ENCODE peak calls at places on chromosome 15, in four cellular contexts. F, N, H and R are unnamed samples.

GRCh38 chr15:65666257-65666656 is 44.5 kb downstream of the SLC24A1 start:
- DNase-seq in N (no peak), F (no peak), H (no peak), R (no peak)

GRCh38 chr15:26641144-26641543 is 131.7 kb downstream of the GABRB3 start:
- DNase-seq in N (no peak), F (no peak), H (no peak), R (no peak)

GRCh38 chr15:75237316-75237982 is 20.7 kb upstream of the GOLGA6C start:
- DNase-seq in N (peak; percentile 36), F (no peak), H (no peak), R (no peak)

GRCh38 chr15:96054606-96055005 is 275.9 kb upstream of the NR2F2 start:
- DNase-seq in F (no peak), H (no peak), N (no peak), R (no peak)

GRCh38 chr15:78058401-78058935 is 19.0 kb downstream of the TBC1D2B start:
- DNase-seq in H (no peak), F (no peak), N (no peak), R (no peak)

GRCh38 chr15:85289677-85290365 is 90.6 kb upstream of the AKAP13 start:
- DNase-seq in H (peak; percentile 13), N (no peak), F (no peak), R (no peak)

GRCh38 chr15:50162988-50163718 is 18.8 kb upstream of the SLC27A2 start:
- DNase-seq in H (peak; percentile 56), N (no peak), F (no peak), R (no peak)

GRCh38 chr15:43492266-43492665 is 690 bp downstream of the TP53BP1 start:
- DNase-seq in H (no peak), N (no peak), F (no peak), R (no peak)

GRCh38 chr15:46442901-46443590 is 808.2 kb downstream of the SQOR start:
- DNase-seq in H (no peak), N (no peak), F (no peak), R (no peak)

GRCh38 chr15:77144028-77144427 is 73.1 kb upstream of the TSPAN3 start:
- DNase-seq in F (no peak), N (no peak), H (no peak), R (no peak)

GRCh38 chr15:90064931-90065681 is 37.2 kb downstream of the IDH2 start:
- DNase-seq in F (no peak), N (no peak), H (no peak), R (no peak)

GRCh38 chr15:55991841-55992768 is 1.3 kb downstream of the NEDD4 start:
- DNase-seq in N (no peak), H (no peak), F (no peak), R (no peak)

GRCh38 chr15:55990986-55991385 is 2.4 kb downstream of the NEDD4 start:
- DNase-seq in H (no peak), F (no peak), N (no peak), R (no peak)

GRCh38 chr15:55992769-55993110 is 672 bp downstream of the NEDD4 start:
- DNase-seq in N (no peak), F (no peak), H (peak; percentile 45), R (no peak)

GRCh38 chr15:55993804-55994539 is 560 bp upstream of the NEDD4 start:
- DNase-seq in H (peak; percentile 24), N (no peak), F (no peak), R (peak; percentile 60)

GRCh38 chr15:55993111-55993803 is at the start of gene NEDD4:
- DNase-seq in F (peak; percentile 64), N (peak; percentile 91), H (peak; percentile 76), R (peak; percentile 82)
- H3K4me3 ChIP-seq in F (peak within 1 kb of the TSS; percentile 90), N (peak within 1 kb of the TSS; percentile 82), H (peak within 1 kb of the TSS; percentile 89), R (peak within 1 kb of the TSS; percentile 56)

GRCh38 chr15:71691322-71691699 is 119.0 kb upstream of the NR2E3 start:
- DNase-seq in N (no peak), F (no peak), H (no peak), R (no peak)
- H3K27ac ChIP-seq in N (peak overlapping the region; percentile 10), F (peak overlapping the region; percentile 30), H (no peak overlapping the region), R (peak overlapping the region; percentile 80)

GRCh38 chr15:40506964-40507571 is 36.3 kb downstream of the CHST14 start:
- DNase-seq in H (peak; percentile 69), N (peak; percentile 90), F (peak; percentile 26), R (peak; percentile 77)
- H3K4me3 ChIP-seq in H (peak overlapping the region; percentile 52), N (peak overlapping the region; percentile 12), F (peak overlapping the region; percentile 35), R (no peak overlapping the region)

DNA sequence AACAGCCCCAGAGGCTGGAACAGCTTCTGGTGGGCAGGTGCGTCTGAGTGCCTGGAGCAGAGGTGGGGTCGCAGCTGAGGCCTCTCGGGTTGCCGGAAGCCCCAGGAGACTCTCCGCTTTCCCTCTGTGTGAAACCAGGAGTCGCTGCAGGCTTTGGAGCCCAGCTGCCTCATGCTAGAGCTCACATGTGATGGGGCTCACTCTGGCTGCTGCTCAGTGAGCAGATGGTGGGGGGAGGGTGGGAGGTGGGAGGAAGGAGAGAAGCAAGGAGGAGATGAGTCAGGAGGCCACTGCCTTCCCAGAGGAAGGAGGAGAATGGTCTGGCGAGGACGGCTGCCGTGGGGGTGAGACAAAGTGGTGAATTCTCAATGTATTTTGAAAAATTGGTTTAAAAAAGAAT is 290.1 kb upstream of the CHRNA7 start:
- DNase-seq in H (no peak), N (no peak), F (no peak), R (no peak)
- H3K27ac ChIP-seq in H (no peak overlapping the region), N (no peak overlapping the region), F (no peak overlapping the region), R (no peak overlapping the region)

GRCh38 chr15:39931615-39932014 is 2.3 kb upstream of the EIF2AK4 start:
- DNase-seq in N (no peak), H (no peak), F (no peak), R (no peak)

GRCh38 chr15:39936681-39937080 is 2.8 kb downstream of the EIF2AK4 start:
- DNase-seq in N (no peak), F (no peak), H (no peak), R (no peak)

GRCh38 chr15:39936187-39936586 is 2.3 kb downstream of the EIF2AK4 start:
- DNase-seq in H (no peak), F (no peak), N (no peak), R (no peak)

GRCh38 chr15:39934415-39935044 is 615 bp downstream of the EIF2AK4 start:
- DNase-seq in F (no peak), H (peak; percentile 9), N (no peak), R (no peak)

GRCh38 chr15:39935241-39935640 is 1.3 kb downstream of the EIF2AK4 start:
- DNase-seq in H (no peak), F (no peak), N (no peak), R (no peak)
- H3K4me3 ChIP-seq in H (peak overlapping the region; percentile 88), F (no peak overlapping the region), N (no peak overlapping the region), R (no peak overlapping the region)

DNA sequence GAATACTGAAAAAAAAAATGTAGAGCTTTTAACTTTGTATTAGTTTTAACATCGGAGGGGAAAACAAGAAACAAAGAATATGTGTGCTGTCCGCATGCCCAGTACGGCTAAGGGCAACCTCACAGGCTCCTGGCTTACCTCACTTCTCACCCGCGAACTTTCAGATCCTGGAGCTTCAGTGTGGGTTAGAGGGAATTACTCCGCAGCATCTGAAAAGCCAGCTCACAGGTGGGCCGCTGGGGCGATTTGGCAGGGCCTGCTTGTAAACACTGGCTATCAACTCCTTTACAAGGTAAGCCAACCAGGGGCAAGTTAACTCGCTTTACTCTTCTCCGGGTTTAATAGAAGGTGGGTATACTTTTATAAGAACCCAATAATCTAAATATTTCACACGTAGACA is 152.7 kb upstream of the ICE2 start:
- DNase-seq in N (no peak), H (no peak), F (no peak), R (no peak)
- H3K27ac ChIP-seq in N (no peak overlapping the region), H (no peak overlapping the region), F (no peak overlapping the region), R (no peak overlapping the region)